ENCODE peak calls at places on chromosomes 6 and 20, in ten cellular contexts. N is psoas muscle; X is H9; Y is kidney; U is foreskin keratinocyte; E is body of pancreas; P is natural killer cell; T is GM13976; Q is CD4-positive, alpha-beta T cell; K is nephron progenitor cell. W is an unnamed sample.

GRCh38 chr20:64033981-64034493 is 1.9 kb upstream of the C20orf204 start:
- DNase-seq in N (no peak), X (no peak), Y (peak; percentile 82), U (no peak), E (peak; percentile 35), P (no peak), T (no peak), Q (no peak), K (no peak), W (no peak)

GRCh38 chr6:101851911-101852310 is 458.4 kb downstream of the GRIK2 start:
- DNase-seq in N (no peak), X (no peak), Y (no peak), U (no peak), E (no peak), P (no peak), T (no peak), Q (no peak), K (no peak), W (peak; percentile 79)

GRCh38 chr6:158648682-158649131 is 1.1 kb upstream of the SYTL3 start:
- DNase-seq in N (no peak), X (no peak), Y (peak; percentile 6), U (peak; percentile 81), E (no peak), P (peak; percentile 11), T (peak; percentile 71), Q (no peak), K (no peak), W (peak; percentile 94)

GRCh38 chr6:7159790-7160525 is 52.2 kb downstream of the RREB1 start:
- DNase-seq in N (no peak), X (no peak), Y (no peak), U (no peak), E (no peak), P (no peak), T (no peak), Q (no peak), K (no peak), W (no peak)

GRCh38 chr6:51462896-51463679 is 624.3 kb downstream of the PKHD1 start:
- DNase-seq in N (no peak), X (no peak), Y (no peak), U (no peak), E (no peak), P (no peak), T (no peak), Q (no peak), K (no peak), W (no peak)

GRCh38 chr20:54197621-54198604 is 10.0 kb upstream of the PFDN4 start:
- DNase-seq in N (no peak), X (no peak), Y (no peak), U (no peak), E (no peak), P (no peak), T (no peak), Q (no peak), K (no peak), W (peak; percentile 72)

GRCh38 chr6:45076217-45076616 is 251.9 kb upstream of the RUNX2 start:
- DNase-seq in N (no peak), X (no peak), Y (no peak), U (no peak), E (no peak), P (no peak), T (no peak), Q (no peak), K (no peak), W (peak; percentile 75)

GRCh38 chr20:15241696-15242095 is 904.3 kb upstream of the FLRT3 start:
- DNase-seq in N (no peak), X (no peak), Y (no peak), U (no peak), E (no peak), P (no peak), T (no peak), Q (no peak), K (no peak), W (no peak)

GRCh38 chr20:49432562-49432961 is 49.9 kb downstream of the KCNB1 start:
- DNase-seq in N (no peak), X (no peak), Y (no peak), U (no peak), E (no peak), P (no peak), T (no peak), Q (no peak), K (no peak), W (no peak)

GRCh38 chr20:22716824-22717351 is 132.5 kb upstream of the FOXA2 start:
- DNase-seq in N (no peak), X (no peak), Y (no peak), U (no peak), E (no peak), P (no peak), T (no peak), Q (no peak), K (no peak), W (peak; percentile 62)

GRCh38 chr6:11206576-11206975 is 25.9 kb downstream of the NEDD9 start:
- DNase-seq in N (no peak), X (no peak), Y (no peak), U (no peak), E (no peak), P (no peak), T (no peak), Q (no peak), K (no peak), W (peak; percentile 21)

GRCh38 chr6:35048631-35049083 is 92.5 kb downstream of the TCP11 start:
- DNase-seq in N (no peak), X (peak; percentile 68), Y (no peak), U (no peak), E (peak; percentile 75), P (no peak), T (peak; percentile 24), Q (peak; percentile 9), K (peak; percentile 20), W (no peak)

GRCh38 chr6:75449625-75450206 is 43.9 kb downstream of the FILIP1 start:
- DNase-seq in N (no peak), X (no peak), Y (no peak), U (no peak), E (no peak), P (no peak), T (no peak), Q (no peak), K (no peak), W (peak; percentile 75)

GRCh38 chr6:152301021-152301805 is 335.9 kb downstream of the SYNE1 start:
- DNase-seq in N (no peak), X (no peak), Y (no peak), U (no peak), E (no peak), P (no peak), T (no peak), Q (no peak), K (no peak), W (peak; percentile 53)

GRCh38 chr20:56202493-56203077 is 45.9 kb upstream of the MC3R start:
- DNase-seq in N (no peak), X (no peak), Y (no peak), U (no peak), E (peak; percentile 3), P (no peak), T (no peak), Q (no peak), K (no peak), W (peak; percentile 20)
- TF ChIP-seq CTCF in N (peak; percentile 22), X (no peak), Y (peak; percentile 10), U (peak; percentile 61), E (peak; percentile 26), P (no peak), T (no peak), Q (no peak), K (no peak), W (peak; percentile 31)

DNA sequence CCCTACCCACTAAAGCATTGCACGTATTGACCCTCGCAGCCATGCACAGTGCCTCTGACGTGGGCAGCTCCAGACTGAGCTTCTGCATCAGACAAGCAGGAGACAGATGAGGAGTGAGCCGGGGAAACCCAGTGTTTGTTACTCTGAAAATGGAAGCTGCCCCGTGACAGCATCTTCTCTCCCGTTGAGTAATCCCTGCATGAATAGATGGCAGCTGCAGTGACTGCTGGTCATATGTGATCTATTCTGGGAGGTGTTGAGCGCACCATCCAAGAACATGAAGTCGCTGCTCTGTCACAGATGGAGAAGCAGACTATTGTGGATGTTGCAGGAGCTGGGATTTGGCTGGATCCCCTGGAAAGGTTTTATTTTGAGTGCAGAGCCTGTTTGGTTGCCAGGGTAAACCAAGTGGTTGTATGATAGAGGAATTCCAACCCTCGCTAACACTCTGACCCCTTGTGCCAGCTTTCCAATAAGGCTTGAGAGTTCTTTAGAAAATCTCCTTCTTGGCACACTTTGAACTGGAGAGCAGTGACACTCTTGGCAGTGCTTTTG is 242.2 kb downstream of the NRN1 start:
- DNase-seq in N (peak; percentile 50), X (no peak), Y (no peak), U (no peak), E (no peak), P (no peak), T (peak; percentile 65), Q (no peak), K (no peak), W (peak; percentile 49)
- TF ChIP-seq CTCF in N (no peak), X (no peak), Y (no peak), U (no peak), E (no peak), P (no peak), T (no peak), Q (no peak), K (no peak), W (no peak)

GRCh38 chr6:28896505-28897392 is 27.0 kb downstream of the TRIM27 start:
- DNase-seq in N (peak; percentile 54), X (peak; percentile 61), Y (peak; percentile 86), U (peak; percentile 33), E (peak; percentile 77), P (peak; percentile 42), T (peak; percentile 63), Q (peak; percentile 47), K (peak; percentile 63), W (peak; percentile 50)
- TF ChIP-seq CTCF in N (peak; percentile 34), X (peak; percentile 50), Y (peak; percentile 17), U (peak; percentile 48), E (no peak), P (peak; percentile 38), T (no peak), Q (peak; percentile 24), K (no peak), W (peak; percentile 33)

DNA sequence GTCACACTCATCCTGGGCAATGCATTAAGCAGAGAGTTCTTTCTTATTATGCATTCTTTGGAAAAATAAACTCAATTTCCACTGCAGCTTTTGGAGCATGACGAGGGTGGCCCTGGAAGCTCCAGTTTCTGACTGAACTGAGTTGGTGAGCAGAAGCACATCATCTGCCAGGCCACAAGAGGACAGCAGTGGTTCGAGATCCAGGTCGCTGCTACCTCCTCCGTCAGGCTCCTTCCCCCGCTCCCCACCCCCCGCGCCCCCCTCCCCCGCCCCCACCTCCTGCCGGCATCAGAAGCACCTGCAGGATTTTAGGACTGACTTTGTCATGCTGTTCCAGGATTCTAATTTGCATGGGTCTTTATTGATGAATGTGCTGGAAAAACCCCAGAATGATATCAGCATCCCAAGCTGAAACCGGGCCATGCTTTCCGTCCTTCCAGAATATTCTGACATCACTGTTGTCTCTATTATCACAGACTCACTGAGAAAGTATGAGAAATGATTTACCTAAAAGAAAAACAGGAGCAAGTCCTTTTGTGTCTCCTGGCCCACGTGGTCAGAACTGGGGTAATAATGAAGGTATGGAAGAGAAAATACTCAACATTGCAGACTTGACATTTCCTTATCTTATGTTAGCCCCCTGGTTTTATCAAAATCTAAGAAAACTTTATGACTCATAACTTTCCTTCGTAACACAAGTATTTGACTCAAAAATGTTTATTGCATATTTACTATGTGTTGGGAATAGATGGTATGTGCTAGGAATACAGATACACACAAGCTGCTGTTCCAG is 220.1 kb upstream of the EXOC2 start:
- DNase-seq in N (no peak), X (peak; percentile 85), Y (no peak), U (peak; percentile 21), E (peak; percentile 69), P (no peak), T (peak; percentile 54), Q (no peak), K (peak; percentile 16), W (peak; percentile 50)
- TF ChIP-seq CTCF in N (no peak), X (peak; percentile 73), Y (peak; percentile 71), U (peak; percentile 62), E (peak; percentile 50), P (no peak), T (peak; percentile 49), Q (no peak), K (peak; percentile 30), W (peak; percentile 74)

GRCh38 chr6:64522859-64523258 is 887.3 kb downstream of the PHF3 start:
- DNase-seq in N (no peak), X (no peak), Y (no peak), U (no peak), E (no peak), P (no peak), T (no peak), Q (no peak), K (no peak), W (no peak)
- TF ChIP-seq CTCF in N (no peak), X (no peak), Y (no peak), U (no peak), E (no peak), P (no peak), T (no peak), Q (no peak), K (no peak), W (no peak)

W was measured in fibroblast of the aortic adventitia.